ENCODE peak calls at places on chromosome 13, in nine cellular contexts. M, Z, L, D, V, X, C, S and N are unnamed samples.

GRCh38 chr13:61954092-61954491 is 538.4 kb upstream of the PCDH20 start:
- DNase-seq in C (peak), V (peak), S (peak), Z (peak), D (peak), X (peak), M (no peak), L (no peak), N (peak)

GRCh38 chr13:98549728-98550317 is 27.1 kb downstream of the STK24 start:
- DNase-seq in C (no peak), X (no peak), L (no peak), M (no peak), D (peak), Z (no peak), V (peak), S (no peak), N (no peak)

GRCh38 chr13:53112522-53112921 is 83.9 kb downstream of the OLFM4 start:
- DNase-seq in V (no peak), C (no peak), M (no peak), L (no peak), X (no peak), Z (no peak), S (no peak), D (no peak), N (no peak)

GRCh38 chr13:107734891-107735620 is 480.3 kb downstream of the LIG4 start:
- DNase-seq in V (no peak), L (no peak), S (no peak), D (no peak), Z (no peak), X (no peak), C (no peak), M (no peak), N (no peak)

GRCh38 chr13:101523154-101523669 is 70.7 kb downstream of the ITGBL1 start:
- DNase-seq in S (no peak), X (no peak), C (no peak), L (no peak), Z (no peak), V (no peak), M (no peak), D (no peak), N (no peak)

GRCh38 chr13:78168981-78169380 is 250.3 kb upstream of the EDNRB start:
- DNase-seq in C (peak), D (no peak), M (no peak), L (no peak), Z (no peak), V (no peak), S (no peak), X (no peak), N (no peak)

GRCh38 chr13:74647211-74647610 is 513.0 kb upstream of the KLF12 start:
- DNase-seq in V (no peak), D (no peak), X (no peak), Z (no peak), S (no peak), M (no peak), C (peak), L (no peak), N (no peak)

GRCh38 chr13:23268441-23268840 is 87.7 kb downstream of the SGCG start:
- DNase-seq in M (no peak), V (no peak), C (no peak), X (no peak), Z (no peak), D (no peak), S (no peak), L (no peak), N (no peak)

GRCh38 chr13:75968103-75968838 is 332.1 kb downstream of the LMO7 start:
- DNase-seq in V (peak), M (no peak), D (peak), C (no peak), Z (peak), L (no peak), S (no peak), X (no peak), N (no peak)

GRCh38 chr13:74287672-74288169 is 153.5 kb upstream of the KLF12 start:
- DNase-seq in D (peak), M (no peak), V (peak), X (peak), L (peak), C (peak), S (peak), Z (peak), N (no peak)

GRCh38 chr13:62360609-62361008 is 945.0 kb upstream of the PCDH20 start:
- DNase-seq in M (no peak), V (no peak), D (no peak), Z (no peak), C (no peak), S (no peak), L (no peak), X (no peak), N (no peak)

GRCh38 chr13:98482476-98483444 is 94.1 kb downstream of the STK24 start:
- DNase-seq in V (peak), L (peak), M (peak), X (peak), D (no peak), Z (peak), S (no peak), C (peak), N (no peak)

GRCh38 chr13:25453966-25454365 is 82.2 kb downstream of the ATP8A2 start:
- DNase-seq in S (no peak), L (no peak), C (no peak), D (no peak), M (no peak), V (no peak), Z (no peak), X (no peak), N (no peak)